ENCODE peak calls at places on chromosomes 7 and 10, in five cellular contexts. J is choroid plexus epithelial cell, F is PC-3, H is brain microvascular endothelial cell, K is cardiac muscle cell. L is an unnamed sample.

GRCh38 chr7:27115161-27116018 is 12.9 kb upstream of the HOXA2 start:
- DNase-seq in H (no peak), F (peak), K (no peak), J (no peak), L (no peak)

GRCh38 chr10:97821308-97822038 is 28.2 kb upstream of the GOLGA7B start:
- DNase-seq in J (peak), H (no peak), F (no peak), K (no peak), L (no peak)

GRCh38 chr7:44796034-44796503 is 412 bp upstream of the PPIA start:
- DNase-seq in F (peak), J (peak), H (no peak), K (peak), L (no peak)

GRCh38 chr7:43647772-43648643 is 65.1 kb downstream of the STK17A start:
- DNase-seq in J (peak), K (no peak), F (peak), H (peak), L (peak)

GRCh38 chr7:157668221-157668883 is 331.5 kb downstream of the DNAJB6 start:
- DNase-seq in H (no peak), F (no peak), J (no peak), K (no peak), L (no peak)

GRCh38 chr7:108129018-108129965 is 869 bp downstream of the LAMB4 start:
- DNase-seq in K (no peak), H (no peak), J (peak), F (no peak), L (no peak)

GRCh38 chr7:107394301-107394700 is 75.6 kb upstream of the GPR22 start:
- DNase-seq in K (no peak), H (no peak), F (no peak), J (peak), L (no peak)

GRCh38 chr10:23525406-23525805 is 86.5 kb downstream of the OTUD1 start:
- DNase-seq in H (no peak), J (peak), K (peak), F (peak), L (no peak)

GRCh38 chr10:61640876-61641275 is 21.9 kb upstream of the CABCOCO1 start:
- DNase-seq in J (no peak), K (no peak), F (no peak), H (no peak), L (no peak)

GRCh38 chr10:97590082-97590747 is 694 bp downstream of the C10orf62 start:
- DNase-seq in K (no peak), H (no peak), J (no peak), F (no peak), L (no peak)

GRCh38 chr10:43884516-43885105 is 235.9 kb upstream of the ZNF32 start:
- DNase-seq in H (no peak), J (no peak), K (no peak), F (no peak), L (no peak)

GRCh38 chr10:43881657-43882056 is 233.0 kb upstream of the ZNF32 start:
- DNase-seq in J (no peak), H (no peak), F (no peak), K (no peak), L (no peak)

GRCh38 chr10:43885252-43885651 is 236.6 kb upstream of the ZNF32 start:
- DNase-seq in K (no peak), J (no peak), F (no peak), H (no peak), L (no peak)

GRCh38 chr10:43888551-43888950 is 239.9 kb upstream of the ZNF32 start:
- DNase-seq in J (peak), H (peak), K (no peak), F (peak), L (no peak)

GRCh38 chr10:43885842-43886241 is 237.2 kb upstream of the ZNF32 start:
- DNase-seq in K (no peak), H (no peak), F (no peak), J (no peak), L (no peak)
- TF ChIP-seq CTCF in K (no peak), H (peak), F (peak), J (no peak), L (no peak)

DNA sequence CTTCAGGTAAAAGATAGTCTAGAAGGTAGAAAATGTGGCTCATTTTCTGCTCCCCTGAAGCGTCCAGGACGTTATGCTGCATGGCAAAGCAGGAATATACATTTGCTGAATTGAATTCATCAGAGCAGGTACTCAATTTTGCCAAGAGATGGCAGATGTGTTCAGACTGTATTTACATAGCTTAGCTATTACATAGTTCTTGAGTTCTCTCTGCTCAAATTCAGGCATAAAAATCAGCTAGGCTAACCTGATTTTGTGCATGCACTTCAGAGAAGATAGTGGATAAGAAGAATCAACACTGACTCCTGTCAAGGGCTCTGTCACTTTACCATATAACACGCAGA is 209.2 kb upstream of the FAM3C start:
- DNase-seq in F (peak), H (peak), J (peak), K (peak), L (no peak)
- TF ChIP-seq CTCF in F (peak), H (peak), J (peak), K (peak), L (no peak)

GRCh38 chr7:101216001-101216859 is 1.2 kb downstream of the PLOD3 start:
- DNase-seq in F (peak), H (peak), K (peak), J (peak), L (no peak)

GRCh38 chr7:101216860-101217387 is 457 bp downstream of the PLOD3 start:
- DNase-seq in K (peak), H (no peak), J (no peak), F (no peak), L (no peak)

GRCh38 chr7:101220295-101220694 is 2.3 kb downstream of the ZNHIT1 start:
- DNase-seq in K (no peak), H (no peak), J (no peak), F (no peak), L (no peak)

GRCh38 chr7:101218236-101219130 is 518 bp downstream of the ZNHIT1 start:
- DNase-seq in J (peak), H (no peak), F (no peak), K (no peak), L (no peak)

DNA sequence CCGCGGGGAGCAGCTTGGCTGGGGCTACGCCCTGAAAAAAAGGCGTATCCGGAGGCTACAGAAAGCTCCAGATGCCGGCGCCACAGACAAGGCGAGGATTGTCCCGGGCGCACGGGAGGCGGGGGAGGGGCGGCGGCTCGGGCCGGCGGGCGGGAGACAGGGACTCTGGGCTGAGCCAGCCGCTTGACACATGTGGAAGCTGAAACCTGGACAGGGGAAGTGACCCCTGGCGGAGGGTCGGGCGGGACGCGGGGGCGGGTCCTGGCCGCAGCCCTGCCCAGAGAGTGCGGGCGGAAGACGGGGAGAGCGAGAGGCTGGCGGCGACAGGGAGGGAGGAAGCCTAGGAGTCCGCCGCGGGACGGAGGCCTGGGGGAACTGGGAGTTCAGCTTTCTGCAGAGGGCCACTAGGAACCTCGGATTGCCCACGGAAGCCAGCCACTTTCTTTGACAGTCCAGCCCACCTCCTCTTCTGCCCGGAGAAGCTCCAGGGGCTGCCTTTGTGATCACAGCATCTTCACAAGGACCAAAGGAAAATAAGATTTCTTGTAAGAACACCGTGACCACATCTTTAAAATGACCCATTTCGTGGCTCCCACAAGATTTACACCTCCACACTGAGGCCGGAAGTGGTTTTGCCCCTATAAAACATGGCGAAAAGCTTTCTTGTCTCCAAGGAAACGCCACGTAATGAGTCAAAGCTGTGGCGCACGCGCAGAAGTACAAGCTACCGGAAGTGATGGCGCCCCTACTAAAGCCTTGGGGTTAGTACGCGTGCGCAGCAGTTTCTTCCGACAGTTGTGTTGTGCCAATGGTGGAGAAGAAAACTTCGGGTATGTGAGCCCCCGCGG is at the start of the genes PLOD3 and ZNHIT1:
- DNase-seq in F (peak), H (peak), J (peak), K (peak), L (peak)
- TF ChIP-seq CTCF in F (no peak), H (peak), J (no peak), K (no peak), L (no peak)

GRCh38 chr10:37448161-37448560 is 322.8 kb downstream of the ANKRD30A start:
- DNase-seq in H (no peak), K (no peak), J (no peak), F (no peak), L (no peak)
- TF ChIP-seq CTCF in H (no peak), K (no peak), J (no peak), F (no peak), L (no peak)

L was measured in omental fat pad.